ENCODE peak calls at places on chromosome 22, in nine cellular contexts. B is heart right ventricle; G is dorsolateral prefrontal cortex; C is tibial nerve; R is CD8-positive, alpha-beta T cell; K is upper lobe of right lung; H is CD8-positive, alpha-beta memory T cell; M is esophagus squamous epithelium; F is SJSA1. Z is an unnamed sample.

GRCh38 chr22:17115927-17116326 is 5.2 kb downstream of the TMEM121B start:
- DNase-seq in B (no peak), G (no peak), C (no peak), R (no peak), K (no peak), H (no peak), M (no peak), F (no peak), Z (no peak)

GRCh38 chr22:24428751-24429410 is 1.5 kb downstream of the ADORA2A start:
- DNase-seq in B (peak; percentile 13), G (no peak), C (no peak), R (no peak), K (no peak), H (no peak), M (no peak), F (no peak), Z (no peak)

GRCh38 chr22:44394246-44395115 is 81.7 kb upstream of the SHISAL1 start:
- DNase-seq in B (no peak), G (peak; percentile 25), C (peak; percentile 2), R (no peak), K (peak; percentile 42), H (no peak), M (no peak), F (no peak), Z (no peak)

GRCh38 chr22:32202539-32203180 is 2.2 kb downstream of the RFPL2 start:
- DNase-seq in B (peak; percentile 39), G (peak; percentile 58), C (no peak), R (no peak), K (peak; percentile 83), H (no peak), M (no peak), F (no peak), Z (no peak)

GRCh38 chr22:37228106-37229011 is 15.7 kb downstream of the RAC2 start:
- DNase-seq in B (no peak), G (no peak), C (no peak), R (no peak), K (no peak), H (peak; percentile 37), M (no peak), F (peak; percentile 11), Z (peak; percentile 12)

GRCh38 chr22:26589367-26589844 is 526 bp downstream of the TPST2 start:
- DNase-seq in B (peak; percentile 23), G (no peak), C (no peak), R (no peak), K (peak; percentile 72), H (peak; percentile 21), M (no peak), F (peak; percentile 36), Z (no peak)

GRCh38 chr22:32200752-32201151 is 4.1 kb downstream of the RFPL2 start:
- DNase-seq in B (no peak), G (no peak), C (no peak), R (no peak), K (no peak), H (peak; percentile 11), M (no peak), F (no peak), Z (no peak)

GRCh38 chr22:22745225-22746060 is 101.0 kb downstream of the GGTLC2 start:
- DNase-seq in B (no peak), G (no peak), C (no peak), R (no peak), K (no peak), H (peak; percentile 43), M (no peak), F (no peak), Z (peak; percentile 32)

GRCh38 chr22:22488736-22489135 is 19.8 kb downstream of the ZNF280B start:
- DNase-seq in B (no peak), G (no peak), C (no peak), R (no peak), K (no peak), H (no peak), M (no peak), F (no peak), Z (no peak)

GRCh38 chr22:33372875-33373274 is 314.7 kb upstream of the SYN3 start:
- DNase-seq in B (no peak), G (no peak), C (no peak), R (no peak), K (no peak), H (no peak), M (no peak), F (no peak), Z (no peak)

GRCh38 chr22:22248878-22249277 is 4.3 kb downstream of the VPREB1 start:
- DNase-seq in B (no peak), G (no peak), C (no peak), R (no peak), K (no peak), H (no peak), M (no peak), F (no peak), Z (no peak)

GRCh38 chr22:17810570-17811116 is 36.4 kb upstream of the BID start:
- DNase-seq in B (peak; percentile 36), G (no peak), C (no peak), R (no peak), K (no peak), H (no peak), M (no peak), F (no peak), Z (no peak)

GRCh38 chr22:29000641-29001040 is 61.0 kb downstream of the C22orf31 start:
- DNase-seq in B (no peak), G (no peak), C (no peak), R (no peak), K (no peak), H (no peak), M (no peak), F (no peak), Z (no peak)

GRCh38 chr22:29000225-29000556 is 61.4 kb downstream of the C22orf31 start:
- DNase-seq in B (no peak), G (no peak), C (no peak), R (no peak), K (no peak), H (no peak), M (no peak), F (no peak), Z (no peak)

GRCh38 chr22:28997342-28997741 is 64.3 kb downstream of the C22orf31 start:
- DNase-seq in B (no peak), G (no peak), C (no peak), R (no peak), K (no peak), H (no peak), M (no peak), F (no peak), Z (no peak)

GRCh38 chr22:28999510-29000224 is 62.0 kb downstream of the C22orf31 start:
- DNase-seq in B (no peak), G (no peak), C (no peak), R (no peak), K (no peak), H (no peak), M (no peak), F (peak; percentile 23), Z (no peak)

GRCh38 chr22:28998681-28999080 is 63.0 kb downstream of the C22orf31 start:
- DNase-seq in B (no peak), G (no peak), C (no peak), R (no peak), K (no peak), H (no peak), M (no peak), F (no peak), Z (peak; percentile 14)
- H3K27ac ChIP-seq in B (no peak overlapping the region), G (peak overlapping the region; percentile 27), C (no peak overlapping the region), R (no peak overlapping the region), K (no peak overlapping the region), H (no peak overlapping the region), M (no peak overlapping the region), F (no peak overlapping the region), Z (no peak overlapping the region)

GRCh38 chr22:41524283-41524682 is 20.0 kb downstream of the POLR3H start:
- DNase-seq in B (peak; percentile 76), G (no peak), C (peak; percentile 66), R (no peak), K (peak; percentile 85), H (no peak), M (no peak), F (no peak), Z (peak; percentile 45)

GRCh38 chr22:41524809-41525449 is 19.3 kb downstream of the POLR3H start:
- DNase-seq in B (no peak), G (no peak), C (no peak), R (peak; percentile 52), K (no peak), H (peak; percentile 39), M (no peak), F (no peak), Z (no peak)

GRCh38 chr22:41521166-41521565 is 23.1 kb downstream of the POLR3H start:
- DNase-seq in B (no peak), G (no peak), C (no peak), R (no peak), K (no peak), H (no peak), M (no peak), F (no peak), Z (no peak)

GRCh38 chr22:41523464-41524221 is 20.6 kb downstream of the POLR3H start:
- DNase-seq in B (no peak), G (no peak), C (no peak), R (no peak), K (no peak), H (no peak), M (no peak), F (no peak), Z (no peak)

GRCh38 chr22:41522813-41523212 is 21.5 kb downstream of the POLR3H start:
- DNase-seq in B (no peak), G (no peak), C (no peak), R (no peak), K (no peak), H (no peak), M (no peak), F (no peak), Z (no peak)
- H3K27ac ChIP-seq in B (peak overlapping the region; percentile 86), G (peak overlapping the region; percentile 93), C (peak overlapping the region; percentile 79), R (no peak overlapping the region), K (peak overlapping the region; percentile 85), H (peak overlapping the region; percentile 60), M (peak overlapping the region; percentile 73), F (no peak overlapping the region), Z (peak overlapping the region; percentile 82)

DNA sequence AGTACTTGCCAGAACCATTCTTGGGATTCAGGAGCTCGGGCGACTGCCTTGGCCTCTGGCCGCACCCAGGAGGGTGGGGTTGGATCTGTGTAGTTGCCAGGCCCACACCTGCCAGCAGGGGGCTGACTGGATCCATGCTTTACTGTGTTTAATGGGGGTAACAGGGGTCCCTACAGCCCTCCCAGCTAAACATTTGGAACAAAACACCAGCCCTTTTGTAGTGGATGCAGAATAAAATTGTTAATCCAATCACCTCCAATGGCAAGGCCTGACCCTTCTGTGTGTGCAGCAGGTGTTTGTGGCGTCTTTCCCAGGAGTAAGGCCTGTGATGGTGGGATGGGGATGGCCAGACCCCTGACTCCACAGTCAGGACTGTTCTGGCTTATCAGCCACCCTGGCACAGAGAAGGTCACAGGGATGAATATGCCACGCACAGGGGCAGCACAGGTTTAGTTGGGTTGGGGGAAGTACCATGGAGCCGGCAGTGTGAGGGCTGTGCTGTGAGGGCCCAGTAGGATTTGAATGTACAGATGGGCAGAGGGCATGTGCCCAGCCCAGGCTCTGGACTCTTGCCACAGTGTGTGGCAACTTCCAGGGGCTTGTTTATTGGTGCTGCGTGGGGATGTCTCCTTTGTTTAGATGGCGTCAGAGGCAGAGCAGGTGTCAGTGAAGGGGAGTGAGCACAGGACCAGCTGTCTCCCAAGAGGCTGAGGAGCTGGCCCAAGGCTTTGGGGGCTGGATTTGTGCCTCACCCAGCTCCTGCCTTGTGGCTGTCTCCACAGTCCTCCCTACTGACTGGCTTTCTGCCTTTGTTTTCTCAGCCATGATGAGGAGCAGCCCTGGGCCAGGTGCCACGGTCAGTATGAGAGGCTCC is 22.2 kb downstream of the SUN2 start:
- DNase-seq in B (peak; percentile 64), G (peak; percentile 87), C (peak; percentile 53), R (no peak), K (peak; percentile 76), H (peak; percentile 39), M (no peak), F (peak; percentile 36), Z (peak; percentile 86)
- H3K27ac ChIP-seq in B (peak overlapping the region; percentile 74), G (peak overlapping the region; percentile 97), C (peak overlapping the region; percentile 32), R (no peak overlapping the region), K (peak overlapping the region; percentile 2), H (no peak overlapping the region), M (peak overlapping the region; percentile 60), F (no peak overlapping the region), Z (peak overlapping the region; percentile 100)

GRCh38 chr22:42432020-42432596 is at the start of gene NFAM1:
- DNase-seq in B (peak; percentile 54), G (no peak), C (no peak), R (no peak), K (peak; percentile 81), H (no peak), M (no peak), F (no peak), Z (no peak)
- H3K27ac ChIP-seq in B (no peak within 1 kb of the TSS), G (peak within 1 kb of the TSS; percentile 15), C (peak within 1 kb of the TSS; percentile 51), R (no peak within 1 kb of the TSS), K (peak within 1 kb of the TSS; percentile 36), H (no peak within 1 kb of the TSS), M (no peak within 1 kb of the TSS), F (no peak within 1 kb of the TSS), Z (peak within 1 kb of the TSS; percentile 51)

Z was measured in substantia nigra.